ENCODE peak calls at places on chromosomes 13 and 19, in nine cellular contexts. One of them, this sample, is unnamed.

GRCh38 chr13:46578590-46578975 is 25.6 kb downstream of the LRCH1 start:
- DNase-seq in ELR: no peak
- DNase-seq in RWPE1: no peak
- DNase-seq in stimulated activated CD8-positive, alpha-beta memory T cell treated with anti-CD3 and anti-CD28 coated beads, Interleukin-4, amount 100 ng/mL, for 24 hours: no peak
- DNase-seq in psoas muscle: no peak
- DNase-seq in HEK293T: no peak
- DNase-seq in stimulated activated CD4-positive, alpha-beta T cell treated with anti-CD3 and anti-CD28 coated beads, Interleukin-1b, Interleukin-23, amount 100 ng/mL, for 1 hour: no peak
- DNase-seq in skeletal muscle cell: no peak
- DNase-seq in activated effector memory CD4-positive, alpha-beta T cell treated with Interleukin-2 at 50 U/mL for 16 hours: no peak
- DNase-seq in this sample: no peak

GRCh38 chr13:43475135-43475534 is 311.6 kb downstream of the ENOX1 start:
- DNase-seq in ELR: no peak
- DNase-seq in RWPE1: no peak
- DNase-seq in stimulated activated CD8-positive, alpha-beta memory T cell treated with anti-CD3 and anti-CD28 coated beads, Interleukin-4, amount 100 ng/mL, for 24 hours: no peak
- DNase-seq in psoas muscle: no peak
- DNase-seq in HEK293T: no peak
- DNase-seq in stimulated activated CD4-positive, alpha-beta T cell treated with anti-CD3 and anti-CD28 coated beads, Interleukin-1b, Interleukin-23, amount 100 ng/mL, for 1 hour: no peak
- DNase-seq in skeletal muscle cell: no peak
- DNase-seq in activated effector memory CD4-positive, alpha-beta T cell treated with Interleukin-2 at 50 U/mL for 16 hours: no peak
- DNase-seq in this sample: no peak

GRCh38 chr19:3818479-3818878 is 32.3 kb upstream of the MATK start:
- DNase-seq in ELR: peak
- DNase-seq in RWPE1: peak
- DNase-seq in stimulated activated CD8-positive, alpha-beta memory T cell treated with anti-CD3 and anti-CD28 coated beads, Interleukin-4, amount 100 ng/mL, for 24 hours: no peak
- DNase-seq in psoas muscle: no peak
- DNase-seq in HEK293T: no peak
- DNase-seq in stimulated activated CD4-positive, alpha-beta T cell treated with anti-CD3 and anti-CD28 coated beads, Interleukin-1b, Interleukin-23, amount 100 ng/mL, for 1 hour: no peak
- DNase-seq in skeletal muscle cell: no peak
- DNase-seq in activated effector memory CD4-positive, alpha-beta T cell treated with Interleukin-2 at 50 U/mL for 16 hours: no peak
- DNase-seq in this sample: peak

GRCh38 chr19:4375620-4376228 is 24.6 kb downstream of the SH3GL1 start:
- DNase-seq in ELR: peak
- DNase-seq in RWPE1: no peak
- DNase-seq in stimulated activated CD8-positive, alpha-beta memory T cell treated with anti-CD3 and anti-CD28 coated beads, Interleukin-4, amount 100 ng/mL, for 24 hours: no peak
- DNase-seq in psoas muscle: peak
- DNase-seq in HEK293T: peak
- DNase-seq in stimulated activated CD4-positive, alpha-beta T cell treated with anti-CD3 and anti-CD28 coated beads, Interleukin-1b, Interleukin-23, amount 100 ng/mL, for 1 hour: no peak
- DNase-seq in skeletal muscle cell: peak
- DNase-seq in activated effector memory CD4-positive, alpha-beta T cell treated with Interleukin-2 at 50 U/mL for 16 hours: no peak
- DNase-seq in this sample: peak

GRCh38 chr13:22027561-22027960 is 356.7 kb downstream of the FGF9 start:
- DNase-seq in ELR: no peak
- DNase-seq in RWPE1: no peak
- DNase-seq in stimulated activated CD8-positive, alpha-beta memory T cell treated with anti-CD3 and anti-CD28 coated beads, Interleukin-4, amount 100 ng/mL, for 24 hours: no peak
- DNase-seq in psoas muscle: no peak
- DNase-seq in HEK293T: no peak
- DNase-seq in stimulated activated CD4-positive, alpha-beta T cell treated with anti-CD3 and anti-CD28 coated beads, Interleukin-1b, Interleukin-23, amount 100 ng/mL, for 1 hour: no peak
- DNase-seq in skeletal muscle cell: no peak
- DNase-seq in activated effector memory CD4-positive, alpha-beta T cell treated with Interleukin-2 at 50 U/mL for 16 hours: no peak
- DNase-seq in this sample: no peak

GRCh38 chr13:109000207-109000606 is 370.8 kb downstream of the MYO16 start:
- DNase-seq in ELR: no peak
- DNase-seq in RWPE1: no peak
- DNase-seq in stimulated activated CD8-positive, alpha-beta memory T cell treated with anti-CD3 and anti-CD28 coated beads, Interleukin-4, amount 100 ng/mL, for 24 hours: no peak
- DNase-seq in psoas muscle: no peak
- DNase-seq in HEK293T: no peak
- DNase-seq in stimulated activated CD4-positive, alpha-beta T cell treated with anti-CD3 and anti-CD28 coated beads, Interleukin-1b, Interleukin-23, amount 100 ng/mL, for 1 hour: no peak
- DNase-seq in skeletal muscle cell: no peak
- DNase-seq in activated effector memory CD4-positive, alpha-beta T cell treated with Interleukin-2 at 50 U/mL for 16 hours: no peak
- DNase-seq in this sample: no peak

GRCh38 chr13:25179011-25179410 is 6.9 kb upstream of the AMER2 start:
- DNase-seq in ELR: no peak
- DNase-seq in RWPE1: no peak
- DNase-seq in stimulated activated CD8-positive, alpha-beta memory T cell treated with anti-CD3 and anti-CD28 coated beads, Interleukin-4, amount 100 ng/mL, for 24 hours: no peak
- DNase-seq in psoas muscle: no peak
- DNase-seq in HEK293T: no peak
- DNase-seq in stimulated activated CD4-positive, alpha-beta T cell treated with anti-CD3 and anti-CD28 coated beads, Interleukin-1b, Interleukin-23, amount 100 ng/mL, for 1 hour: no peak
- DNase-seq in skeletal muscle cell: no peak
- DNase-seq in activated effector memory CD4-positive, alpha-beta T cell treated with Interleukin-2 at 50 U/mL for 16 hours: no peak
- DNase-seq in this sample: no peak

GRCh38 chr19:31099470-31100190 is 249.6 kb downstream of the TSHZ3 start:
- DNase-seq in ELR: peak
- DNase-seq in RWPE1: no peak
- DNase-seq in stimulated activated CD8-positive, alpha-beta memory T cell treated with anti-CD3 and anti-CD28 coated beads, Interleukin-4, amount 100 ng/mL, for 24 hours: no peak
- DNase-seq in psoas muscle: no peak
- DNase-seq in HEK293T: no peak
- DNase-seq in stimulated activated CD4-positive, alpha-beta T cell treated with anti-CD3 and anti-CD28 coated beads, Interleukin-1b, Interleukin-23, amount 100 ng/mL, for 1 hour: no peak
- DNase-seq in skeletal muscle cell: peak
- DNase-seq in activated effector memory CD4-positive, alpha-beta T cell treated with Interleukin-2 at 50 U/mL for 16 hours: no peak
- DNase-seq in this sample: peak

GRCh38 chr19:47032171-47032811 is 12.7 kb downstream of the NPAS1 start:
- DNase-seq in ELR: peak
- DNase-seq in RWPE1: peak
- DNase-seq in stimulated activated CD8-positive, alpha-beta memory T cell treated with anti-CD3 and anti-CD28 coated beads, Interleukin-4, amount 100 ng/mL, for 24 hours: peak
- DNase-seq in psoas muscle: no peak
- DNase-seq in HEK293T: peak
- DNase-seq in stimulated activated CD4-positive, alpha-beta T cell treated with anti-CD3 and anti-CD28 coated beads, Interleukin-1b, Interleukin-23, amount 100 ng/mL, for 1 hour: peak
- DNase-seq in skeletal muscle cell: no peak
- DNase-seq in activated effector memory CD4-positive, alpha-beta T cell treated with Interleukin-2 at 50 U/mL for 16 hours: peak
- DNase-seq in this sample: no peak

GRCh38 chr13:97976551-97977375 is 23.3 kb downstream of the IPO5 start:
- DNase-seq in ELR: peak
- DNase-seq in RWPE1: peak
- DNase-seq in stimulated activated CD8-positive, alpha-beta memory T cell treated with anti-CD3 and anti-CD28 coated beads, Interleukin-4, amount 100 ng/mL, for 24 hours: peak
- DNase-seq in psoas muscle: no peak
- DNase-seq in HEK293T: peak
- DNase-seq in stimulated activated CD4-positive, alpha-beta T cell treated with anti-CD3 and anti-CD28 coated beads, Interleukin-1b, Interleukin-23, amount 100 ng/mL, for 1 hour: no peak
- DNase-seq in skeletal muscle cell: no peak
- DNase-seq in activated effector memory CD4-positive, alpha-beta T cell treated with Interleukin-2 at 50 U/mL for 16 hours: no peak
- DNase-seq in this sample: no peak

GRCh38 chr13:63184693-63185092 is 1769.0 kb upstream of the PCDH20 start:
- DNase-seq in ELR: peak
- DNase-seq in RWPE1: peak
- DNase-seq in stimulated activated CD8-positive, alpha-beta memory T cell treated with anti-CD3 and anti-CD28 coated beads, Interleukin-4, amount 100 ng/mL, for 24 hours: no peak
- DNase-seq in psoas muscle: no peak
- DNase-seq in HEK293T: no peak
- DNase-seq in stimulated activated CD4-positive, alpha-beta T cell treated with anti-CD3 and anti-CD28 coated beads, Interleukin-1b, Interleukin-23, amount 100 ng/mL, for 1 hour: no peak
- DNase-seq in skeletal muscle cell: peak
- DNase-seq in activated effector memory CD4-positive, alpha-beta T cell treated with Interleukin-2 at 50 U/mL for 16 hours: no peak
- DNase-seq in this sample: no peak

GRCh38 chr19:16628984-16629691 is 1.1 kb upstream of the MED26 start:
- DNase-seq in ELR: no peak
- DNase-seq in RWPE1: peak
- DNase-seq in stimulated activated CD8-positive, alpha-beta memory T cell treated with anti-CD3 and anti-CD28 coated beads, Interleukin-4, amount 100 ng/mL, for 24 hours: no peak
- DNase-seq in psoas muscle: no peak
- DNase-seq in HEK293T: no peak
- DNase-seq in stimulated activated CD4-positive, alpha-beta T cell treated with anti-CD3 and anti-CD28 coated beads, Interleukin-1b, Interleukin-23, amount 100 ng/mL, for 1 hour: no peak
- DNase-seq in skeletal muscle cell: peak
- DNase-seq in activated effector memory CD4-positive, alpha-beta T cell treated with Interleukin-2 at 50 U/mL for 16 hours: no peak
- DNase-seq in this sample: peak

GRCh38 chr19:1112254-1113208 is 8.7 kb downstream of the GPX4 start:
- DNase-seq in ELR: no peak
- DNase-seq in RWPE1: no peak
- DNase-seq in stimulated activated CD8-positive, alpha-beta memory T cell treated with anti-CD3 and anti-CD28 coated beads, Interleukin-4, amount 100 ng/mL, for 24 hours: no peak
- DNase-seq in psoas muscle: peak
- DNase-seq in HEK293T: no peak
- DNase-seq in stimulated activated CD4-positive, alpha-beta T cell treated with anti-CD3 and anti-CD28 coated beads, Interleukin-1b, Interleukin-23, amount 100 ng/mL, for 1 hour: no peak
- DNase-seq in skeletal muscle cell: no peak
- DNase-seq in activated effector memory CD4-positive, alpha-beta T cell treated with Interleukin-2 at 50 U/mL for 16 hours: no peak
- DNase-seq in this sample: no peak

GRCh38 chr13:67118277-67118676 is 111.9 kb downstream of the PCDH9 start:
- DNase-seq in ELR: no peak
- DNase-seq in RWPE1: no peak
- DNase-seq in stimulated activated CD8-positive, alpha-beta memory T cell treated with anti-CD3 and anti-CD28 coated beads, Interleukin-4, amount 100 ng/mL, for 24 hours: no peak
- DNase-seq in psoas muscle: no peak
- DNase-seq in HEK293T: no peak
- DNase-seq in stimulated activated CD4-positive, alpha-beta T cell treated with anti-CD3 and anti-CD28 coated beads, Interleukin-1b, Interleukin-23, amount 100 ng/mL, for 1 hour: no peak
- DNase-seq in skeletal muscle cell: no peak
- DNase-seq in activated effector memory CD4-positive, alpha-beta T cell treated with Interleukin-2 at 50 U/mL for 16 hours: no peak
- DNase-seq in this sample: no peak

GRCh38 chr19:51351266-51351990 is 9.5 kb upstream of the VSIG10L start:
- DNase-seq in ELR: no peak
- DNase-seq in RWPE1: no peak
- DNase-seq in stimulated activated CD8-positive, alpha-beta memory T cell treated with anti-CD3 and anti-CD28 coated beads, Interleukin-4, amount 100 ng/mL, for 24 hours: no peak
- DNase-seq in psoas muscle: no peak
- DNase-seq in HEK293T: no peak
- DNase-seq in stimulated activated CD4-positive, alpha-beta T cell treated with anti-CD3 and anti-CD28 coated beads, Interleukin-1b, Interleukin-23, amount 100 ng/mL, for 1 hour: no peak
- DNase-seq in skeletal muscle cell: no peak
- DNase-seq in activated effector memory CD4-positive, alpha-beta T cell treated with Interleukin-2 at 50 U/mL for 16 hours: no peak
- DNase-seq in this sample: no peak

GRCh38 chr13:80666782-80667537 is 326.0 kb upstream of the SPRY2 start:
- DNase-seq in ELR: no peak
- DNase-seq in RWPE1: no peak
- DNase-seq in stimulated activated CD8-positive, alpha-beta memory T cell treated with anti-CD3 and anti-CD28 coated beads, Interleukin-4, amount 100 ng/mL, for 24 hours: no peak
- DNase-seq in psoas muscle: no peak
- DNase-seq in HEK293T: no peak
- DNase-seq in stimulated activated CD4-positive, alpha-beta T cell treated with anti-CD3 and anti-CD28 coated beads, Interleukin-1b, Interleukin-23, amount 100 ng/mL, for 1 hour: no peak
- DNase-seq in skeletal muscle cell: peak
- DNase-seq in activated effector memory CD4-positive, alpha-beta T cell treated with Interleukin-2 at 50 U/mL for 16 hours: no peak
- DNase-seq in this sample: no peak

GRCh38 chr13:113187263-113187669 is 21.2 kb downstream of the PCID2 start:
- DNase-seq in ELR: peak
- DNase-seq in RWPE1: peak
- DNase-seq in stimulated activated CD8-positive, alpha-beta memory T cell treated with anti-CD3 and anti-CD28 coated beads, Interleukin-4, amount 100 ng/mL, for 24 hours: peak
- DNase-seq in psoas muscle: peak
- DNase-seq in HEK293T: peak
- DNase-seq in stimulated activated CD4-positive, alpha-beta T cell treated with anti-CD3 and anti-CD28 coated beads, Interleukin-1b, Interleukin-23, amount 100 ng/mL, for 1 hour: no peak
- DNase-seq in skeletal muscle cell: peak
- DNase-seq in activated effector memory CD4-positive, alpha-beta T cell treated with Interleukin-2 at 50 U/mL for 16 hours: no peak
- DNase-seq in this sample: peak

GRCh38 chr19:38713227-38713649 is 31.0 kb downstream of the CAPN12 start:
- DNase-seq in ELR: no peak
- DNase-seq in RWPE1: no peak
- DNase-seq in stimulated activated CD8-positive, alpha-beta memory T cell treated with anti-CD3 and anti-CD28 coated beads, Interleukin-4, amount 100 ng/mL, for 24 hours: no peak
- DNase-seq in psoas muscle: peak
- DNase-seq in HEK293T: no peak
- DNase-seq in stimulated activated CD4-positive, alpha-beta T cell treated with anti-CD3 and anti-CD28 coated beads, Interleukin-1b, Interleukin-23, amount 100 ng/mL, for 1 hour: no peak
- DNase-seq in skeletal muscle cell: peak
- DNase-seq in activated effector memory CD4-positive, alpha-beta T cell treated with Interleukin-2 at 50 U/mL for 16 hours: no peak
- DNase-seq in this sample: no peak

GRCh38 chr19:5644051-5644450 is 21.2 kb downstream of the SAFB start:
- DNase-seq in ELR: no peak
- DNase-seq in RWPE1: no peak
- DNase-seq in stimulated activated CD8-positive, alpha-beta memory T cell treated with anti-CD3 and anti-CD28 coated beads, Interleukin-4, amount 100 ng/mL, for 24 hours: no peak
- DNase-seq in psoas muscle: no peak
- DNase-seq in HEK293T: no peak
- DNase-seq in stimulated activated CD4-positive, alpha-beta T cell treated with anti-CD3 and anti-CD28 coated beads, Interleukin-1b, Interleukin-23, amount 100 ng/mL, for 1 hour: no peak
- DNase-seq in skeletal muscle cell: no peak
- DNase-seq in activated effector memory CD4-positive, alpha-beta T cell treated with Interleukin-2 at 50 U/mL for 16 hours: no peak
- DNase-seq in this sample: peak

This sample was measured in AG09309.